ENCODE peak calls at places on chromosome 4, in five cellular contexts. I, S, U, E and M are unnamed samples.

GRCh38 chr4:81040175-81040659 is 9.7 kb downstream of the BMP3 start:
- DNase-seq in I (peak; percentile 5), S (no peak), U (peak; percentile 12), E (no peak), M (no peak)

GRCh38 chr4:187333151-187333550 is 609.5 kb upstream of the FAT1 start:
- DNase-seq in I (no peak), S (no peak), U (no peak), E (no peak), M (no peak)

GRCh38 chr4:57373971-57374370 is 263.8 kb upstream of the IGFBP7 start:
- DNase-seq in I (no peak), S (no peak), U (no peak), E (no peak), M (no peak)

GRCh38 chr4:33160126-33160525 is 2440.0 kb downstream of the PCDH7 start:
- DNase-seq in I (no peak), S (no peak), U (no peak), E (no peak), M (no peak)

GRCh38 chr4:53855886-53856260 is 208.5 kb downstream of the CHIC2 start:
- DNase-seq in I (no peak), S (no peak), U (no peak), E (no peak), M (no peak)

GRCh38 chr4:121656269-121656641 is 40.5 kb downstream of the ANXA5 start:
- DNase-seq in I (no peak), S (no peak), U (peak; percentile 86), E (peak; percentile 58), M (no peak)

GRCh38 chr4:7351014-7351413 is 83.7 kb downstream of the PSAPL1 start:
- DNase-seq in I (peak; percentile 65), S (no peak), U (no peak), E (no peak), M (no peak)

GRCh38 chr4:10164877-10165283 is 48.3 kb upstream of the WDR1 start:
- DNase-seq in I (peak; percentile 31), S (peak; percentile 48), U (peak; percentile 66), E (no peak), M (no peak)

GRCh38 chr4:110787781-110788180 is 164.9 kb upstream of the PITX2 start:
- DNase-seq in I (no peak), S (no peak), U (no peak), E (no peak), M (no peak)

GRCh38 chr4:104966349-104967033 is 180.2 kb upstream of the TET2 start:
- DNase-seq in I (peak; percentile 10), S (no peak), U (no peak), E (no peak), M (no peak)

GRCh38 chr4:7295201-7295916 is 103.0 kb downstream of the SORCS2 start:
- DNase-seq in I (peak; percentile 95), S (peak; percentile 47), U (no peak), E (peak; percentile 15), M (peak; percentile 79)

GRCh38 chr4:52032005-52032404 is 6.1 kb downstream of the SGCB start:
- DNase-seq in I (no peak), S (no peak), U (no peak), E (no peak), M (no peak)

GRCh38 chr4:97747945-97748344 is 395.3 kb downstream of the STPG2 start:
- DNase-seq in I (no peak), S (no peak), U (no peak), E (no peak), M (no peak)

GRCh38 chr4:149980941-149981340 is 97.3 kb upstream of the DCLK2 start:
- DNase-seq in I (peak; percentile 30), S (peak; percentile 52), U (peak; percentile 62), E (peak; percentile 64), M (no peak)

GRCh38 chr4:35087216-35087615 is 1157.1 kb downstream of the ARAP2 start:
- DNase-seq in I (no peak), S (no peak), U (no peak), E (no peak), M (no peak)

GRCh38 chr4:139607302-139608060 is 51.5 kb upstream of the SETD7 start:
- DNase-seq in I (no peak), S (no peak), U (no peak), E (no peak), M (no peak)

GRCh38 chr4:83716874-83717273 is 181.0 kb downstream of the GPAT3 start:
- DNase-seq in I (no peak), S (no peak), U (no peak), E (no peak), M (no peak)

GRCh38 chr4:81351653-81352455 is 119.9 kb downstream of the RASGEF1B start:
- DNase-seq in I (peak; percentile 63), S (peak; percentile 68), U (peak; percentile 68), E (peak; percentile 78), M (peak; percentile 66)

GRCh38 chr4:138889216-138889615 is 126.4 kb upstream of the NOCT start:
- DNase-seq in I (no peak), S (no peak), U (no peak), E (no peak), M (no peak)

GRCh38 chr4:76733380-76733779 is 164.6 kb downstream of the SOWAHB start:
- DNase-seq in I (no peak), S (peak; percentile 49), U (no peak), E (no peak), M (no peak)

GRCh38 chr4:183478926-183479325 is 25.9 kb upstream of the ING2 start:
- DNase-seq in I (no peak), S (no peak), U (no peak), E (no peak), M (no peak)

GRCh38 chr4:118206627-118207026 is 146.2 kb downstream of the PRSS12 start:
- DNase-seq in I (no peak), S (no peak), U (no peak), E (no peak), M (no peak)

GRCh38 chr4:118947095-118947494 is 58.4 kb downstream of the SYNPO2 start:
- DNase-seq in I (no peak), S (no peak), U (no peak), E (no peak), M (no peak)

GRCh38 chr4:26985836-26986235 is 125.2 kb downstream of the STIM2 start:
- DNase-seq in I (no peak), S (no peak), U (no peak), E (no peak), M (no peak)